ENCODE peak calls at places on chromosomes 13 and 19, in eight cellular contexts. L is psoas muscle, J is C1 segment of cervical spinal cord, G is T-helper 17 cell, R is HS-27A, Z is cardiac fibroblast, P is lower leg skin, C is GM04504. D is an unnamed sample.

GRCh38 chr19:34429553-34429952 is 1.4 kb downstream of the UBA2 start:
- DNase-seq in R (no peak), L (no peak), P (no peak), Z (no peak), J (no peak), C (no peak), G (no peak), D (no peak)

GRCh38 chr13:25175026-25175425 is 2.9 kb upstream of the AMER2 start:
- DNase-seq in C (no peak), J (no peak), G (no peak), Z (no peak), P (no peak), R (no peak), L (no peak), D (no peak)

GRCh38 chr19:9075064-9075964 is 11.5 kb upstream of the OR1M1 start:
- DNase-seq in C (peak), G (no peak), J (no peak), R (peak), P (peak), Z (peak), L (peak), D (peak)

GRCh38 chr19:31220540-31220939 is 128.7 kb downstream of the TSHZ3 start:
- DNase-seq in Z (no peak), L (no peak), G (no peak), R (no peak), C (no peak), J (no peak), P (no peak), D (no peak)

GRCh38 chr19:719081-719512 is 10.4 kb downstream of the PALM start:
- DNase-seq in C (no peak), Z (peak), L (peak), R (no peak), J (peak), G (no peak), P (peak), D (peak)

GRCh38 chr13:111458739-111459138 is 138.3 kb downstream of the TEX29 start:
- DNase-seq in P (no peak), R (no peak), G (no peak), C (no peak), J (no peak), L (no peak), Z (no peak), D (no peak)

GRCh38 chr13:76641056-76641455 is 245.1 kb downstream of the KCTD12 start:
- DNase-seq in C (no peak), P (no peak), J (no peak), R (no peak), L (no peak), Z (peak), G (no peak), D (no peak)

GRCh38 chr19:30095171-30095570 is 153.1 kb downstream of the URI1 start:
- DNase-seq in Z (no peak), R (no peak), J (no peak), G (no peak), P (no peak), C (no peak), L (peak), D (peak)

GRCh38 chr13:19183676-19184075 is 2.1 kb upstream of the TUBA3C start:
- DNase-seq in R (no peak), C (no peak), P (no peak), L (no peak), G (no peak), Z (no peak), J (no peak), D (no peak)

GRCh38 chr13:112648966-112649690 is 40.7 kb upstream of the ATP11A start:
- DNase-seq in G (no peak), C (no peak), J (no peak), L (no peak), R (no peak), Z (no peak), P (no peak), D (no peak)

GRCh38 chr13:99501952-99502310 is 659 bp downstream of the TM9SF2 start:
- DNase-seq in G (no peak), P (no peak), L (no peak), Z (peak), R (no peak), J (no peak), C (no peak), D (no peak)

GRCh38 chr13:47420012-47420411 is 523.2 kb upstream of the HTR2A start:
- DNase-seq in L (no peak), C (no peak), J (no peak), Z (no peak), P (no peak), G (no peak), R (no peak), D (no peak)

GRCh38 chr13:46392967-46393366 is 5.9 kb upstream of the RUBCNL start:
- DNase-seq in Z (no peak), L (no peak), P (no peak), J (no peak), G (no peak), C (no peak), R (no peak), D (no peak)

GRCh38 chr19:5138606-5139594 is 170.0 kb downstream of the KDM4B start:
- DNase-seq in G (peak), L (peak), Z (peak), R (no peak), C (peak), J (no peak), P (peak), D (peak)

GRCh38 chr13:110713981-110714797 is 689 bp downstream of the ING1 start:
- DNase-seq in P (peak), J (no peak), L (peak), C (no peak), G (peak), Z (peak), R (no peak), D (peak)

D was measured in aorta.